ENCODE peak calls at places on chromosomes 3 and 15, in eight cellular contexts. U is suprapubic skin, V is transverse colon, E is HepG2, R is stomach, F is ovary, J is SK-N-SH, S is esophagus muscularis mucosa. M is an unnamed sample.

GRCh38 chr3:195071011-195071728 is 199.8 kb downstream of the XXYLT1 start:
- DNase-seq in U (peak), V (peak), E (no peak), R (peak), F (no peak), J (no peak), S (no peak), M (no peak)

GRCh38 chr15:94100814-94101213 is 130.5 kb upstream of the MCTP2 start:
- DNase-seq in U (no peak), V (no peak), E (no peak), R (no peak), F (no peak), J (no peak), S (no peak), M (no peak)

GRCh38 chr3:58200846-58201355 is 9.9 kb downstream of the DNASE1L3 start:
- DNase-seq in U (no peak), V (no peak), E (no peak), R (no peak), F (no peak), J (no peak), S (no peak), M (no peak)

GRCh38 chr3:52056521-52056967 is at the start of gene DUSP7:
- DNase-seq in U (no peak), V (peak), E (no peak), R (peak), F (peak), J (peak), S (no peak), M (peak)

GRCh38 chr3:6468589-6468988 is 392.3 kb upstream of the GRM7 start:
- DNase-seq in U (no peak), V (no peak), E (no peak), R (no peak), F (no peak), J (no peak), S (no peak), M (no peak)

GRCh38 chr3:48695113-48695753 is 9.5 kb upstream of the NCKIPSD start:
- DNase-seq in U (peak), V (peak), E (no peak), R (peak), F (peak), J (no peak), S (no peak), M (no peak)

GRCh38 chr15:38254065-38254883 is 1.6 kb downstream of the SPRED1 start:
- DNase-seq in U (no peak), V (peak), E (peak), R (peak), F (no peak), J (peak), S (no peak), M (peak)

GRCh38 chr3:184491011-184491576 is 70.5 kb upstream of the EPHB3 start:
- DNase-seq in U (no peak), V (no peak), E (no peak), R (peak), F (peak), J (no peak), S (peak), M (peak)

GRCh38 chr15:85838655-85839054 is 43.9 kb upstream of the KLHL25 start:
- DNase-seq in U (peak), V (peak), E (no peak), R (peak), F (no peak), J (no peak), S (no peak), M (no peak)

GRCh38 chr3:46866720-46867549 is 3.7 kb upstream of the MYL3 start:
- DNase-seq in U (peak), V (peak), E (peak), R (peak), F (peak), J (peak), S (peak), M (peak)

GRCh38 chr15:31202953-31203352 is 101.4 kb upstream of the TRPM1 start:
- DNase-seq in U (no peak), V (no peak), E (no peak), R (no peak), F (no peak), J (no peak), S (no peak), M (no peak)

GRCh38 chr15:40843885-40844542 is at the start of gene SPINT1:
- DNase-seq in U (no peak), V (peak), E (no peak), R (peak), F (no peak), J (peak), S (no peak), M (no peak)

GRCh38 chr3:114329823-114330222 is 36.0 kb downstream of the TIGIT start:
- DNase-seq in U (no peak), V (no peak), E (no peak), R (no peak), F (no peak), J (no peak), S (no peak), M (no peak)

GRCh38 chr3:116483135-116483534 is 37.8 kb upstream of the LSAMP start:
- DNase-seq in U (no peak), V (no peak), E (no peak), R (no peak), F (no peak), J (no peak), S (no peak), M (no peak)

GRCh38 chr3:49470714-49471420 is 800 bp downstream of the DAG1 start:
- DNase-seq in U (no peak), V (no peak), E (no peak), R (no peak), F (no peak), J (no peak), S (no peak), M (no peak)

GRCh38 chr3:82416828-82417227 is 655.4 kb upstream of the GBE1 start:
- DNase-seq in U (no peak), V (no peak), E (no peak), R (no peak), F (no peak), J (no peak), S (no peak), M (no peak)

GRCh38 chr15:70376929-70377691 is 279.4 kb upstream of the TLE3 start:
- DNase-seq in U (peak), V (peak), E (no peak), R (peak), F (peak), J (peak), S (peak), M (no peak)

GRCh38 chr3:152127058-152127457 is 141.7 kb upstream of the MBNL1 start:
- DNase-seq in U (no peak), V (no peak), E (no peak), R (no peak), F (no peak), J (no peak), S (no peak), M (no peak)

GRCh38 chr3:40299721-40300335 is 9.7 kb upstream of the EIF1B start:
- DNase-seq in U (no peak), V (no peak), E (no peak), R (no peak), F (no peak), J (no peak), S (no peak), M (peak)

GRCh38 chr15:39580630-39581500 is at the start of gene THBS1:
- DNase-seq in U (peak), V (peak), E (peak), R (peak), F (peak), J (peak), S (peak), M (peak)

GRCh38 chr3:36941658-36942057 is 3.2 kb downstream of the TRANK1 start:
- DNase-seq in U (no peak), V (no peak), E (no peak), R (no peak), F (no peak), J (no peak), S (no peak), M (no peak)

GRCh38 chr3:24128195-24129005 is 183.3 kb downstream of the NR1D2 start:
- DNase-seq in U (no peak), V (no peak), E (no peak), R (no peak), F (no peak), J (no peak), S (peak), M (peak)

GRCh38 chr3:6860911-6861330 is at the start of gene GRM7:
- DNase-seq in U (no peak), V (no peak), E (no peak), R (no peak), F (peak), J (peak), S (no peak), M (no peak)

GRCh38 chr3:169769287-169770181 is at the start of gene ACTRT3:
- DNase-seq in U (peak), V (peak), E (peak), R (peak), F (peak), J (peak), S (no peak), M (peak)

GRCh38 chr3:193805448-193805847 is 212.4 kb downstream of the OPA1 start:
- DNase-seq in U (peak), V (peak), E (peak), R (peak), F (peak), J (peak), S (no peak), M (peak)

GRCh38 chr3:164332856-164333802 is 745.2 kb downstream of the SI start:
- DNase-seq in U (no peak), V (no peak), E (no peak), R (no peak), F (peak), J (no peak), S (no peak), M (no peak)

GRCh38 chr3:72855001-72855400 is 6.8 kb upstream of the SHQ1 start:
- DNase-seq in U (no peak), V (no peak), E (no peak), R (no peak), F (no peak), J (no peak), S (peak), M (no peak)

GRCh38 chr3:94433811-94434210 is 370.9 kb downstream of the NSUN3 start:
- DNase-seq in U (no peak), V (no peak), E (no peak), R (no peak), F (no peak), J (no peak), S (no peak), M (no peak)

DNA sequence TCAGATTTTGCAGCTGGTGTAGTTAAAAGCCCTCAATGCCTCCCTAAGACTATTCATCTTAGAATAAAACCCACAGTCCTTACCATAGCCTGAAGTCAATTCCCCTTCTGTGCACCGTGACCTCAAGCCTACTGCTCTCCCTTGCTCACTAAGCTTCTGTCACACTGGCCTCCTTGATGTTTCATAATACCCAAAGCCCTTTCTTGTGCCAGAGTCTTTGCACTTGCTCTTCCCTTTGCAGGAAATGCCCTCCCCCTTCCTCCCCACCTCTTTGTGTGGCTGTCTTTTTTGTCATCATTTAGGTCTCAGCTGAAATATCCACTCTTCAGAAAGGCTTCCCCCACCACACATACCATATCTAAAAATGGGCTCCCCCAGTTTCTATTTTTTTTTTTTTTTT is 4.2 kb upstream of the PLEKHO2 start:
- DNase-seq in U (no peak), V (no peak), E (no peak), R (no peak), F (no peak), J (no peak), S (no peak), M (no peak)
- TF ChIP-seq EP300 in U (no peak), V (no peak), E (no peak), R (no peak), F (no peak), J (no peak), S (no peak), M (no peak)

GRCh38 chr3:119664850-119665379 is 4.5 kb upstream of the POPDC2 start:
- DNase-seq in U (no peak), V (no peak), E (peak), R (no peak), F (no peak), J (no peak), S (no peak), M (no peak)
- TF ChIP-seq EP300 in U (no peak), V (no peak), E (no peak), R (no peak), F (no peak), J (peak), S (no peak), M (no peak)

DNA sequence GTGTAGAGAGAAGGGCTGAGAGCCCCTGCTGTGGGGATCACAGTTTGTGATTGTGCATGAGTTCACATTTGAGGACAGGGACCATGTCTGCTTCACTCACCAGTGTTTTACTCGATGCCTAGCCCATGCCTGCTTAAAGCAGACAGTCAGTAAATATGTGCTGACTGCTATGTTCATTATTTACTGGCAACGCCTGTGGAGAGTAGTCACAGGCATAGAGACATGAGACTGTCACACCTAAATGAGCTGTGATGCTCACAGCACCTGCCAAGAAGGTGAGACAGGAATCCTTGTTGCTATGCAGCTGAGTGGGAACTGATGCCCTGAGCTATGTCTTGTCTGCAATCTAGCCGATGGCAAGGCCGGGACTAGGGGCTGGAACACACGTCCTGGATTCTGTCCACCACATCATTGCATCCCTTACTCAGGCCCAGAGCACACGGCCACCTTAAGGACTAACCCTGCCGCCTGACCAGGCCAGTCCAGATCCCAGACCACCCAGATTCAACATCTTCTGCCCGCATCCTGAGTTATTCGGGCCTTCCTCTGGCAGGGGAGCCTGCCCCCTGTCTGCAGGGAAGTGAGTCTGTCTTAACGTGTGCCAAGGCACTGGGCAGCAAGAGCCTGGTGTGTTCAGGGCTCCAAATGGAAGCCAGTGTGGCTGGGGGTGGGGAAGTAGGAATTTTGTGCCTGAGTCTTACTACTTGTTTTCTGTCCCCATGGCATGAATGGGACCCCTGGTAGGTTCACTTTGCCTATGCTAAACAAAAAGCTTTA is 44.8 kb downstream of the FGD5 start:
- DNase-seq in U (no peak), V (no peak), E (no peak), R (no peak), F (no peak), J (no peak), S (no peak), M (no peak)
- TF ChIP-seq EP300 in U (no peak), V (no peak), E (no peak), R (no peak), F (no peak), J (no peak), S (no peak), M (no peak)

GRCh38 chr3:30696901-30697300 is 90.5 kb downstream of the TGFBR2 start:
- DNase-seq in U (no peak), V (no peak), E (no peak), R (no peak), F (no peak), J (no peak), S (no peak), M (no peak)
- TF ChIP-seq EP300 in U (no peak), V (no peak), E (no peak), R (no peak), F (no peak), J (no peak), S (no peak), M (no peak)

DNA sequence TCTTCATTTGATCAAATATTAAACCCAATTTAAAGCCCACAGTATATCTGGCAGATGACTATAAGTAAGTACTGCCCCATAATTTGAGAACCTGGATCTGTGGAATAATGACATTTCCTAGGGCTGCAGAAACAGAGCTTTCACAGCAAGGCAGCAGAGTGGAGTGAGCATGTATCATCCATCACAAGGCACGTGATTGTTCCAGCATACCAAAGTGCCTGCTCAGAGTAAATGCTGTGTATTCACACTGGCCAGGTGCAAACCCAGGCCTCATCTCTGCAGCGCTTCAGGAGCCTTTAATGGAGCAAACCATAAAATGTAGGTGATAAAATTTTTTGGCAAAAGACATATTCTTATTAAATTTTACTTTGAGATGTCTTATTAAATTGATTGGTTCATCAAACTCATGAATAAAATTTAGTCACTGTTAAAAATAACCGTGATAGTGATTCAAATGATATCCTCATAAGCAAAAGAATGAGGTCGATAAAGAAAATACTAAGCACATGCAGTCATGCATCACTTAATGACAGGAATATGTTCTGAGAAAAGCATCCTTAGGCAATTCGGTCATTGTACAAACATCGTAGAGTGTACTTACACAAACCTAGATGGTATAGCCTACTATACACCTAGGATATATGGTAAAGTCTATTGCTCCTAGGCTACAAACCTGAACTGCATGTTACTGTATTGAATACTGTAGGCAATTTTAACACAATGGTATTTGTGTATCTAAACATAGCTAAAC is 99.3 kb upstream of the SLC24A5 start:
- DNase-seq in U (no peak), V (no peak), E (no peak), R (no peak), F (no peak), J (no peak), S (no peak), M (no peak)
- TF ChIP-seq EP300 in U (no peak), V (no peak), E (no peak), R (no peak), F (no peak), J (no peak), S (no peak), M (no peak)

GRCh38 chr3:35537265-35537664 is 102.1 kb upstream of the ARPP21 start:
- DNase-seq in U (no peak), V (no peak), E (no peak), R (no peak), F (no peak), J (no peak), S (no peak), M (no peak)
- TF ChIP-seq EP300 in U (no peak), V (no peak), E (no peak), R (no peak), F (no peak), J (no peak), S (no peak), M (no peak)

DNA sequence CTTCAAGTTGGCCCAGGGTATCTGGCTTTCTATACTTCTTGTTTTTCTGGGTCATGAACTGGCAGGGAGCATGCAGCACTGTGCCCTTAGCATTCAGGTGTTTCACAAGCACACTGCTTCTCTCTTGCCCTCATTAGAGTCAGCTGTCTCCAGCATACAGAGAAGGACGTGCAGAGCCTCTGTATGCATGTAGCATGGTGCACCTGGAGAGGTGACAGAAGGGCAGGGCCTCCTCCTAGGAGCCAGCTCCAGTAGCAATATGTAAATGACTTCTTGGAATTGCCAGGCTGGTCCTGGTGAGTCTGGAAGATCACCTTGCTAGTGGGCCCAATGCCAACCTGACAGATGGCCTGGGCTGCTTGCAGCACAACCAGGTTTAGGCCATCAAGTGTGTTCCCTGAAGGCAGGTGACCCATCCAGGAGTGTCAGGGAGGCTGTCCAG is 44.8 kb upstream of the ATP2C1 start:
- DNase-seq in U (no peak), V (peak), E (no peak), R (peak), F (no peak), J (no peak), S (no peak), M (no peak)
- TF ChIP-seq EP300 in U (no peak), V (no peak), E (no peak), R (no peak), F (no peak), J (no peak), S (no peak), M (no peak)

DNA sequence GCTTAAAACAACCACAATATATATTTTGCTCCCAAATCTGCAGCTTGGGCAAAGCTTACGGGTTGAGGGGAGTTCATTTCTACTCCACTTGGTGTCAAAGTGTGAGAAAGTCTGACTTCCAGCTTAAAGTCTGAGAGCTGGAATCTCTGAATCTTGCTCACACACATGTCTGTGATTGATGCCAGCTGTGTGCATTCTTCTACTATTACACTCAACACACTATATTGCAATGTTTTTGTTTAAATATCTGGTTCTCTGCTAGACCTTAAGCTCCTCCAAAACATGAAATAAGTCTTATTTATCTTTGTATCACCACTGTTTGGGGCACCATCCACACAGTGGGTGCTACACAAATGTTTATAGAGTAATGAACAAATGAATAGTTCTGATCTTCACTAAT is 36.7 kb upstream of the SECISBP2L start:
- DNase-seq in U (no peak), V (no peak), E (no peak), R (no peak), F (no peak), J (no peak), S (no peak), M (no peak)
- TF ChIP-seq EP300 in U (no peak), V (no peak), E (no peak), R (no peak), F (no peak), J (no peak), S (no peak), M (no peak)

GRCh38 chr3:141876891-141877561 is 583 bp downstream of the ATP1B3 start:
- DNase-seq in U (peak), V (peak), E (peak), R (peak), F (peak), J (peak), S (no peak), M (no peak)

GRCh38 chr3:141876381-141876890 is at the start of gene ATP1B3:
- DNase-seq in U (peak), V (peak), E (peak), R (peak), F (peak), J (peak), S (peak), M (peak)

GRCh38 chr3:141877911-141878310 is 1.5 kb downstream of the ATP1B3 start:
- DNase-seq in U (no peak), V (no peak), E (no peak), R (no peak), F (no peak), J (no peak), S (no peak), M (peak)

GRCh38 chr3:141878326-141878725 is 1.9 kb downstream of the ATP1B3 start:
- DNase-seq in U (no peak), V (no peak), E (no peak), R (no peak), F (no peak), J (no peak), S (no peak), M (no peak)

GRCh38 chr3:141878812-141879211 is 2.4 kb downstream of the ATP1B3 start:
- DNase-seq in U (no peak), V (peak), E (no peak), R (no peak), F (no peak), J (peak), S (no peak), M (no peak)
- TF ChIP-seq EP300 in U (no peak), V (no peak), E (no peak), R (no peak), F (no peak), J (no peak), S (no peak), M (no peak)

M was measured in A549.